ENCODE peak calls at places on chromosome 2, in four cellular contexts. G is CD8-positive, alpha-beta memory T cell; Q is GM23248; P is mesenchymal stem cell. Z is an unnamed sample.
A peak's percentile ranks its signal among the peaks of the same experiment; 100 is the strongest.

GRCh38 chr2:199747427-199747826 is 103.6 kb downstream of the FTCDNL1 start:
- DNase-seq in G (no peak), Q (no peak), P (no peak), Z (no peak)

GRCh38 chr2:37648316-37649011 is 23.0 kb downstream of the CDC42EP3 start:
- DNase-seq in G (peak; percentile 29), Q (peak; percentile 59), P (no peak), Z (no peak)

GRCh38 chr2:192886636-192887035 is 691.9 kb upstream of the TMEFF2 start:
- DNase-seq in G (no peak), Q (no peak), P (no peak), Z (no peak)

GRCh38 chr2:185583058-185583816 is 155.4 kb upstream of the FSIP2 start:
- DNase-seq in G (no peak), Q (peak; percentile 32), P (peak; percentile 58), Z (peak; percentile 60)

GRCh38 chr2:73893764-73894474 is 1.1 kb downstream of the ACTG2 start:
- DNase-seq in G (no peak), Q (no peak), P (no peak), Z (peak; percentile 70)

GRCh38 chr2:189222440-189222839 is 42.9 kb upstream of the COL5A2 start:
- DNase-seq in G (no peak), Q (peak; percentile 41), P (peak; percentile 64), Z (no peak)

GRCh38 chr2:169757356-169757755 is 23.7 kb downstream of the KLHL23 start:
- DNase-seq in G (no peak), Q (no peak), P (no peak), Z (no peak)

GRCh38 chr2:44942304-44943030 is 965 bp downstream of the SIX3 start:
- DNase-seq in G (no peak), Q (peak; percentile 43), P (no peak), Z (no peak)

GRCh38 chr2:54629914-54630609 is 93.4 kb upstream of the EML6 start:
- DNase-seq in G (no peak), Q (peak; percentile 79), P (peak; percentile 78), Z (peak; percentile 99)

GRCh38 chr2:69138247-69138754 is 125.3 kb downstream of the ANTXR1 start:
- DNase-seq in G (no peak), Q (peak; percentile 88), P (peak; percentile 84), Z (peak; percentile 64)

GRCh38 chr2:43399515-43400245 is 173.3 kb upstream of the ZFP36L2 start:
- DNase-seq in G (no peak), Q (peak; percentile 58), P (peak; percentile 89), Z (no peak)

GRCh38 chr2:27240406-27240805 is 22.4 kb downstream of the SLC30A3 start:
- DNase-seq in G (no peak), Q (no peak), P (no peak), Z (no peak)

GRCh38 chr2:224754129-224754528 is 38.0 kb upstream of the CCDC195 start:
- DNase-seq in G (no peak), Q (peak; percentile 87), P (no peak), Z (no peak)

GRCh38 chr2:6929196-6929874 is 12.1 kb downstream of the RNF144A start:
- DNase-seq in G (no peak), Q (peak; percentile 17), P (no peak), Z (no peak)

GRCh38 chr2:95109260-95109659 is 12.3 kb downstream of the MRPS5 start:
- DNase-seq in G (no peak), Q (no peak), P (no peak), Z (no peak)

GRCh38 chr2:37627715-37628114 is 43.7 kb downstream of the CDC42EP3 start:
- DNase-seq in G (no peak), Q (peak; percentile 93), P (no peak), Z (no peak)

GRCh38 chr2:1910562-1911256 is 166.4 kb upstream of the PXDN start:
- DNase-seq in G (no peak), Q (peak; percentile 6), P (no peak), Z (no peak)
- H3K27ac ChIP-seq in G (no peak overlapping the region), Q (no peak overlapping the region), P (no peak overlapping the region), Z (no peak overlapping the region)

DNA sequence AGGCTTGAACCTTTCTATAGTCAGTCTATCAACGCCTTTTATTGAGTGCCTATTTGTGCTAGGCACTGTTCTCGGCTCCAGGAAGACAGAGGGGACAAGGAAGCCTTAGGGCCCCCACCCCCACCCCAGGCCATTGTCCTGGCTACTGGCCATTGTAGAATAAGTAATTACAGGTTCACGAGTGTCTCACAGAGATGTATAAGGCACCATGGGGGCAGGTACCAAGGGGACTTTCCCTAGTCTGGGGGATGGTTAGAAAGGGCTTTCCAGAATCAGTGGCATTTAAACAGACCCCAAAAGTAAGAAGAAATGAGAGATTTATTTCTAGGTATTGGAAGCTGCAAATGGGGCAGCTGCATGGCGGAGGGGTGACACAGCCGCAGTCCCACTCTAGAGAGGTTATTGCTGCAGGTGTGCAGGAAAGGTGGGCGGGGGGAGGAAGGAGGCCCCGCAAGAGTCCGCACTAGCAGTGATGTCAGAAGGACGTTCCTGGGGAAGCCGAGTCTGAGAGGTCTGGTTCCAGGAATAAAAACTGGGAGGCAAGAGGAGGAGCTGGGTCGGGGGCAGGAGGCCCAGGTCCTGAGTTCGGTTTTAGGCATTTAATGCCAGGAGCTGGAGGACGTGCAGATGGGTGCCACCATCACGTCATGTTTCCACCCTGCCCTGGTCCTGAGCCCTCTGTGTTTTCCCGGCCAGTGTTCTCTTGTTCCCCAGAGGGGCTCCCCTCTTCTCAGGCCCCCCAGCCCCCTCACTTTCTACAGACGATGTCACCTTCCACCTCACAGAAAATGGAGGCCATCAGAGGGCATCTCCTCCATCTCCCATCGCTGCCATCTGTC is 30.5 kb downstream of the FOSL2 start:
- DNase-seq in G (no peak), Q (no peak), P (no peak), Z (no peak)
- H3K27ac ChIP-seq in G (peak overlapping the region; percentile 38), Q (no peak overlapping the region), P (no peak overlapping the region), Z (no peak overlapping the region)

GRCh38 chr2:239809391-239809790 is 215.8 kb downstream of the NDUFA10 start:
- DNase-seq in G (no peak), Q (no peak), P (no peak), Z (no peak)
- H3K27ac ChIP-seq in G (no peak overlapping the region), Q (no peak overlapping the region), P (no peak overlapping the region), Z (no peak overlapping the region)

GRCh38 chr2:55848096-55848495 is 75.5 kb downstream of the EFEMP1 start:
- DNase-seq in G (no peak), Q (no peak), P (peak; percentile 53), Z (no peak)
- H3K27ac ChIP-seq in G (no peak overlapping the region), Q (no peak overlapping the region), P (no peak overlapping the region), Z (no peak overlapping the region)

DNA sequence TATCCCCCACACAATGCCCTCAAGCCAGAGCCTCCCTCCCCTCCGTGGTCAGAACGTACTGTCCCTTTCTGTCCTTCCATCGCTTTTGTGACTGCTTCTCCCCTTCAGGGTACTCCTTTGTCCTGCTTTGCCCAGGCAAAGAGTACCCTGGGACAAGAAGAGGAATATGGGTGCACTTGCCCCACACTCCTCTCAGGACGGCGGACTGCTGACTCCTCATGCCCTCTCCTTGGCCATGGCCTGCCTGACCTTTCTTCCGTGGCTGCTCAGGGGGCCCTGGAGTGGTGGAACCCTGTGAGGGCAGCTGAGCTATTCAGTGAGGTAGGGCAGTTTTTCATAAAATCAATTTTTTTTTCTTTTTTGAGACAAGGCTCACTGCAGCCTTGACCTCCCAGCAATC is 18.7 kb downstream of the C2orf74 start:
- DNase-seq in G (no peak), Q (no peak), P (no peak), Z (no peak)
- H3K27ac ChIP-seq in G (no peak overlapping the region), Q (peak overlapping the region; percentile 91), P (no peak overlapping the region), Z (no peak overlapping the region)

GRCh38 chr2:48527211-48527880 is 2.6 kb upstream of the STON1 start:
- DNase-seq in G (no peak), Q (no peak), P (peak; percentile 68), Z (no peak)
- H3K27ac ChIP-seq in G (no peak overlapping the region), Q (no peak overlapping the region), P (no peak overlapping the region), Z (no peak overlapping the region)

DNA sequence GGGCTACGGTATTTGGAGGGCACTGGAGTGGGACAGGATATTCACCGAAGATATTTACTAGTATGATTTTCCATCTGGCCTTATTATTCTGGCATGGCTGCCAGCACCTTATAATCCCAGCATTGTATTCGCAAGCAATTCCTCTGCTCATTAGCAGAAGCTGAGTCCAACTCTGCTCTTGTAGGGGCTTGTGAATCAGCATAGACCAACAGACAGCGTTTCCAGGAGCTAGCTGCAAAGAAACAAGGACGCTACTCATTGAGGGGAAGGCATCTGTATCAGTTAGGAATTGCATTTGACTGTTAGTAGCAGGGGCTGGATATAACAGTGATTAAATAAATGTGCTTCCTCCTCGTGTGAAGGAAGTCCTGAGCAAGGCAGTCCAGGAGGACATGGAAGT is 214.3 kb downstream of the C1D start:
- DNase-seq in G (no peak), Q (no peak), P (no peak), Z (no peak)
- H3K27ac ChIP-seq in G (no peak overlapping the region), Q (no peak overlapping the region), P (no peak overlapping the region), Z (no peak overlapping the region)

GRCh38 chr2:226794751-226795171 is 4.9 kb downstream of the IRS1 start:
- DNase-seq in G (no peak), Q (peak; percentile 74), P (peak; percentile 69), Z (no peak)

GRCh38 chr2:226794077-226794670 is 5.4 kb downstream of the IRS1 start:
- DNase-seq in G (no peak), Q (peak; percentile 53), P (peak; percentile 45), Z (no peak)

GRCh38 chr2:226796012-226796839 is 3.4 kb downstream of the IRS1 start:
- DNase-seq in G (no peak), Q (peak; percentile 58), P (no peak), Z (no peak)

GRCh38 chr2:226796840-226797288 is 2.8 kb downstream of the IRS1 start:
- DNase-seq in G (no peak), Q (peak; percentile 79), P (no peak), Z (no peak)

GRCh38 chr2:226795281-226796011 is 4.2 kb downstream of the IRS1 start:
- DNase-seq in G (no peak), Q (peak; percentile 77), P (no peak), Z (no peak)
- H3K27ac ChIP-seq in G (no peak overlapping the region), Q (peak overlapping the region; percentile 90), P (peak overlapping the region; percentile 28), Z (no peak overlapping the region)

GRCh38 chr2:202184557-202184956 is 53.8 kb downstream of the SUMO1 start:
- DNase-seq in G (no peak), Q (no peak), P (no peak), Z (no peak)
- H3K27ac ChIP-seq in G (no peak overlapping the region), Q (no peak overlapping the region), P (no peak overlapping the region), Z (no peak overlapping the region)